ENCODE peak calls at places on chromosomes 1 and 21, in five cellular contexts. One of them, this sample, is unnamed.

GRCh38 chr1:230186003-230186863 is 119.2 kb downstream of the GALNT2 start:
- DNase-seq in transverse colon: peak
- DNase-seq in astrocyte of the spinal cord: peak
- DNase-seq in adipocyte: peak
- DNase-seq in HEK293T: no peak
- DNase-seq in this sample: peak

GRCh38 chr1:39908534-39908933 is 6.8 kb upstream of the MYCL start:
- DNase-seq in transverse colon: no peak
- DNase-seq in astrocyte of the spinal cord: no peak
- DNase-seq in HEK293T: no peak
- DNase-seq in adipocyte: no peak
- DNase-seq in this sample: no peak

GRCh38 chr1:33364578-33364945 is 43.7 kb upstream of the A3GALT2 start:
- DNase-seq in transverse colon: no peak
- DNase-seq in astrocyte of the spinal cord: no peak
- DNase-seq in HEK293T: no peak
- DNase-seq in adipocyte: no peak
- DNase-seq in this sample: no peak

GRCh38 chr1:30028939-30029338 is 694.4 kb downstream of the MATN1 start:
- DNase-seq in transverse colon: no peak
- DNase-seq in HEK293T: no peak
- DNase-seq in astrocyte of the spinal cord: no peak
- DNase-seq in adipocyte: no peak
- DNase-seq in this sample: no peak

GRCh38 chr1:77350012-77350411 is 68.2 kb downstream of the AK5 start:
- DNase-seq in adipocyte: no peak
- DNase-seq in astrocyte of the spinal cord: no peak
- DNase-seq in HEK293T: no peak
- DNase-seq in transverse colon: no peak
- DNase-seq in this sample: no peak

GRCh38 chr1:152658649-152659048 is 4.5 kb upstream of the LCE2D start:
- DNase-seq in transverse colon: no peak
- DNase-seq in HEK293T: no peak
- DNase-seq in astrocyte of the spinal cord: no peak
- DNase-seq in adipocyte: no peak
- DNase-seq in this sample: no peak

GRCh38 chr1:151583796-151584195 is 28.1 kb upstream of the SNX27 start:
- DNase-seq in adipocyte: no peak
- DNase-seq in transverse colon: no peak
- DNase-seq in HEK293T: no peak
- DNase-seq in astrocyte of the spinal cord: no peak
- DNase-seq in this sample: no peak

GRCh38 chr1:94416901-94417701 is 1.1 kb upstream of the ABCD3 start:
- DNase-seq in astrocyte of the spinal cord: peak
- DNase-seq in transverse colon: peak
- DNase-seq in adipocyte: peak
- DNase-seq in HEK293T: no peak
- DNase-seq in this sample: peak

GRCh38 chr1:78279051-78279450 is 211.7 kb upstream of the PTGFR start:
- DNase-seq in transverse colon: no peak
- DNase-seq in HEK293T: no peak
- DNase-seq in astrocyte of the spinal cord: peak
- DNase-seq in adipocyte: peak
- DNase-seq in this sample: peak

GRCh38 chr1:242205622-242206489 is 207.0 kb upstream of the MAP1LC3C start:
- DNase-seq in adipocyte: no peak
- DNase-seq in HEK293T: no peak
- DNase-seq in astrocyte of the spinal cord: peak
- DNase-seq in transverse colon: no peak
- DNase-seq in this sample: no peak

GRCh38 chr1:44655609-44656008 is 18.7 kb downstream of the TMEM53 start:
- DNase-seq in adipocyte: peak
- DNase-seq in transverse colon: no peak
- DNase-seq in astrocyte of the spinal cord: no peak
- DNase-seq in HEK293T: peak
- DNase-seq in this sample: no peak

GRCh38 chr1:116515702-116516101 is 55.1 kb downstream of the CD58 start:
- DNase-seq in transverse colon: no peak
- DNase-seq in HEK293T: no peak
- DNase-seq in astrocyte of the spinal cord: no peak
- DNase-seq in adipocyte: no peak
- DNase-seq in this sample: no peak

GRCh38 chr1:107680579-107680985 is 284.4 kb downstream of the VAV3 start:
- DNase-seq in transverse colon: peak
- DNase-seq in astrocyte of the spinal cord: no peak
- DNase-seq in adipocyte: no peak
- DNase-seq in HEK293T: no peak
- DNase-seq in this sample: no peak

GRCh38 chr1:154849645-154850131 is 20.4 kb downstream of the KCNN3 start:
- DNase-seq in adipocyte: no peak
- DNase-seq in astrocyte of the spinal cord: peak
- DNase-seq in transverse colon: no peak
- DNase-seq in HEK293T: no peak
- DNase-seq in this sample: no peak

GRCh38 chr1:213138391-213138790 is 87.3 kb downstream of the RPS6KC1 start:
- DNase-seq in adipocyte: no peak
- DNase-seq in astrocyte of the spinal cord: no peak
- DNase-seq in HEK293T: no peak
- DNase-seq in transverse colon: no peak
- DNase-seq in this sample: no peak

GRCh38 chr1:192707978-192708547 is 72.1 kb downstream of the RGS13 start:
- DNase-seq in astrocyte of the spinal cord: no peak
- DNase-seq in transverse colon: no peak
- DNase-seq in adipocyte: no peak
- DNase-seq in HEK293T: no peak
- DNase-seq in this sample: no peak

GRCh38 chr1:206737729-206738222 is 32.8 kb upstream of the IL19 start:
- DNase-seq in astrocyte of the spinal cord: no peak
- DNase-seq in transverse colon: no peak
- DNase-seq in adipocyte: no peak
- DNase-seq in HEK293T: no peak
- DNase-seq in this sample: no peak

GRCh38 chr1:234863596-234863995 is 253.6 kb upstream of the IRF2BP2 start:
- DNase-seq in adipocyte: peak
- DNase-seq in transverse colon: no peak
- DNase-seq in astrocyte of the spinal cord: peak
- DNase-seq in HEK293T: no peak
- DNase-seq in this sample: peak

GRCh38 chr1:63691672-63692425 is 82.0 kb upstream of the ROR1 start:
- DNase-seq in HEK293T: peak
- DNase-seq in adipocyte: peak
- DNase-seq in astrocyte of the spinal cord: peak
- DNase-seq in transverse colon: peak
- DNase-seq in this sample: peak

GRCh38 chr1:51973587-51974474 is 16.7 kb downstream of the RAB3B start:
- DNase-seq in transverse colon: no peak
- DNase-seq in adipocyte: peak
- DNase-seq in HEK293T: no peak
- DNase-seq in astrocyte of the spinal cord: peak
- DNase-seq in this sample: peak

GRCh38 chr1:146016891-146017290 is 4.6 kb downstream of the HJV start:
- DNase-seq in astrocyte of the spinal cord: no peak
- DNase-seq in adipocyte: peak
- DNase-seq in HEK293T: no peak
- DNase-seq in transverse colon: no peak
- DNase-seq in this sample: no peak

GRCh38 chr1:225534135-225534534 is 106.3 kb upstream of the LBR start:
- DNase-seq in adipocyte: no peak
- DNase-seq in astrocyte of the spinal cord: no peak
- DNase-seq in HEK293T: no peak
- DNase-seq in transverse colon: no peak
- DNase-seq in this sample: peak

GRCh38 chr1:4768553-4768952 is 114.1 kb downstream of the AJAP1 start:
- DNase-seq in HEK293T: no peak
- DNase-seq in astrocyte of the spinal cord: no peak
- DNase-seq in adipocyte: no peak
- DNase-seq in transverse colon: no peak
- DNase-seq in this sample: no peak

GRCh38 chr1:65069186-65069585 is 78.8 kb upstream of the AK4 start:
- DNase-seq in HEK293T: no peak
- DNase-seq in transverse colon: no peak
- DNase-seq in astrocyte of the spinal cord: no peak
- DNase-seq in adipocyte: no peak
- DNase-seq in this sample: no peak

GRCh38 chr1:32765561-32766327 is 51.4 kb downstream of the YARS1 start:
- DNase-seq in transverse colon: no peak
- DNase-seq in astrocyte of the spinal cord: no peak
- DNase-seq in HEK293T: no peak
- DNase-seq in adipocyte: no peak
- DNase-seq in this sample: no peak

GRCh38 chr21:33865176-33865575 is 50.4 kb downstream of the ATP5PO start:
- DNase-seq in adipocyte: no peak
- DNase-seq in astrocyte of the spinal cord: no peak
- DNase-seq in HEK293T: no peak
- DNase-seq in transverse colon: no peak
- DNase-seq in this sample: no peak

GRCh38 chr1:2355408-2356261 is 35.7 kb downstream of the MORN1 start:
- DNase-seq in astrocyte of the spinal cord: no peak
- DNase-seq in adipocyte: no peak
- DNase-seq in transverse colon: no peak
- DNase-seq in HEK293T: no peak
- DNase-seq in this sample: no peak

GRCh38 chr1:3071507-3072177 is 2.6 kb downstream of the PRDM16 start:
- DNase-seq in adipocyte: no peak
- DNase-seq in astrocyte of the spinal cord: peak
- DNase-seq in transverse colon: no peak
- DNase-seq in HEK293T: no peak
- DNase-seq in this sample: no peak

GRCh38 chr1:16451868-16452528 is 11.5 kb downstream of the NECAP2 start:
- DNase-seq in transverse colon: no peak
- DNase-seq in adipocyte: no peak
- DNase-seq in HEK293T: no peak
- DNase-seq in astrocyte of the spinal cord: no peak
- DNase-seq in this sample: no peak

GRCh38 chr1:109425391-109425790 is 857 bp downstream of the PSMA5 start:
- DNase-seq in HEK293T: no peak
- DNase-seq in adipocyte: peak
- DNase-seq in transverse colon: no peak
- DNase-seq in astrocyte of the spinal cord: peak
- DNase-seq in this sample: peak

GRCh38 chr1:180080439-180080838 is 74.2 kb upstream of the QSOX1 start:
- DNase-seq in transverse colon: no peak
- DNase-seq in HEK293T: no peak
- DNase-seq in astrocyte of the spinal cord: no peak
- DNase-seq in adipocyte: no peak
- DNase-seq in this sample: peak

GRCh38 chr1:89065077-89065868 is at the start of gene GBP1:
- DNase-seq in astrocyte of the spinal cord: peak
- DNase-seq in HEK293T: no peak
- DNase-seq in transverse colon: no peak
- DNase-seq in adipocyte: peak
- DNase-seq in this sample: peak

GRCh38 chr1:118842462-118843201 is 145.5 kb downstream of the TBX15 start:
- DNase-seq in transverse colon: no peak
- DNase-seq in adipocyte: no peak
- DNase-seq in astrocyte of the spinal cord: no peak
- DNase-seq in HEK293T: no peak
- DNase-seq in this sample: peak

GRCh38 chr1:76940586-76941335 is 73.5 kb downstream of the ST6GALNAC5 start:
- DNase-seq in HEK293T: no peak
- DNase-seq in transverse colon: no peak
- DNase-seq in astrocyte of the spinal cord: no peak
- DNase-seq in adipocyte: no peak
- DNase-seq in this sample: no peak

GRCh38 chr1:212498243-212498642 is 65.5 kb downstream of the NENF start:
- DNase-seq in HEK293T: no peak
- DNase-seq in adipocyte: peak
- DNase-seq in astrocyte of the spinal cord: peak
- DNase-seq in transverse colon: no peak
- DNase-seq in this sample: peak

This sample was measured in renal cortical epithelial cell.